ENCODE peak calls at places on chromosomes 7 and 10, in six cellular contexts. N, G, X, U, H and T are unnamed samples.

GRCh38 chr10:49398000-49398861 is 2.3 kb upstream of the DRGX start:
- DNase-seq in N (peak), G (peak), U (peak), H (peak), X (peak), T (no peak)

GRCh38 chr10:58300676-58301075 is 31.7 kb downstream of the CISD1 start:
- DNase-seq in X (no peak), N (no peak), G (no peak), U (no peak), H (no peak), T (no peak)

GRCh38 chr7:140273417-140273816 is 96.6 kb upstream of the KDM7A start:
- DNase-seq in X (no peak), G (no peak), H (no peak), U (no peak), N (no peak), T (no peak)

GRCh38 chr10:44337081-44337480 is 47.8 kb downstream of the CXCL12 start:
- DNase-seq in N (no peak), G (no peak), H (no peak), X (peak), U (no peak), T (no peak)

GRCh38 chr7:12800501-12800900 is 113.1 kb downstream of the ARL4A start:
- DNase-seq in X (no peak), N (no peak), H (no peak), U (no peak), G (no peak), T (no peak)

GRCh38 chr10:32379314-32379949 is 32.5 kb upstream of the EPC1 start:
- DNase-seq in X (no peak), H (peak), G (peak), U (no peak), N (peak), T (peak)

GRCh38 chr7:30853576-30853975 is 58.1 kb upstream of the AQP1 start:
- DNase-seq in N (no peak), G (no peak), H (no peak), U (no peak), X (no peak), T (no peak)

GRCh38 chr7:17770710-17771375 is 169.5 kb downstream of the SNX13 start:
- DNase-seq in U (no peak), G (peak), N (no peak), X (no peak), H (no peak), T (no peak)

GRCh38 chr10:14573666-14574261 is 200.9 kb downstream of the FAM107B start:
- DNase-seq in G (peak), U (no peak), H (peak), X (no peak), N (no peak), T (peak)

GRCh38 chr7:135519233-135519688 is 9.4 kb upstream of the CNOT4 start:
- DNase-seq in G (no peak), X (no peak), H (no peak), U (no peak), N (no peak), T (no peak)

GRCh38 chr7:131110294-131111080 is 217.2 kb upstream of the MKLN1 start:
- DNase-seq in H (no peak), N (peak), X (peak), U (no peak), G (no peak), T (peak)

GRCh38 chr7:4282434-4283223 is 399.5 kb upstream of the FOXK1 start:
- DNase-seq in X (peak), H (peak), U (peak), G (peak), N (no peak), T (peak)

GRCh38 chr7:43220250-43220649 is 107.8 kb downstream of the HECW1 start:
- DNase-seq in N (no peak), H (no peak), U (no peak), G (peak), X (no peak), T (peak)

GRCh38 chr10:71621783-71622526 is 97.6 kb downstream of the C10orf105 start:
- DNase-seq in N (no peak), G (peak), X (no peak), U (no peak), H (peak), T (peak)

GRCh38 chr10:26815500-26815899 is 45.3 kb downstream of the ABI1 start:
- DNase-seq in X (no peak), N (no peak), U (no peak), H (no peak), G (no peak), T (no peak)